ENCODE peak calls at places on chromosomes 2 and 18, in eight cellular contexts. J, K, S, D, I, Y, U and Z are unnamed samples.

GRCh38 chr2:26670931-26671460 is 21.5 kb upstream of the KCNK3 start:
- DNase-seq in J (no peak), I (no peak), D (no peak), Y (no peak), S (no peak), K (no peak), U (no peak), Z (no peak)

GRCh38 chr2:86420913-86421312 is 20.3 kb upstream of the KDM3A start:
- DNase-seq in D (no peak), K (no peak), I (no peak), J (no peak), U (no peak), Y (no peak), S (no peak), Z (no peak)

GRCh38 chr2:233165895-233166661 is 85.4 kb upstream of the ATG16L1 start:
- DNase-seq in J (peak; percentile 94), U (peak; percentile 86), S (no peak), I (no peak), Y (no peak), D (no peak), K (no peak), Z (peak; percentile 90)

GRCh38 chr18:76336241-76336640 is 158.8 kb downstream of the ZNF516 start:
- DNase-seq in J (no peak), I (no peak), K (no peak), D (no peak), U (no peak), Y (no peak), S (no peak), Z (no peak)

GRCh38 chr18:49588171-49588570 is 26.3 kb downstream of the LIPG start:
- DNase-seq in I (no peak), U (no peak), Y (no peak), D (no peak), K (no peak), S (no peak), J (no peak), Z (no peak)

GRCh38 chr2:135755573-135755972 is 13.9 kb downstream of the UBXN4 start:
- DNase-seq in K (no peak), J (no peak), S (no peak), I (no peak), D (no peak), U (no peak), Y (no peak), Z (no peak)

GRCh38 chr2:101823347-101823791 is 125.9 kb downstream of the MAP4K4 start:
- DNase-seq in K (peak; percentile 61), Y (no peak), U (no peak), D (peak; percentile 71), J (peak; percentile 64), S (peak; percentile 78), I (peak; percentile 58), Z (peak; percentile 43)

GRCh38 chr2:27710640-27711430 is 47.1 kb downstream of the SLC4A1AP start:
- DNase-seq in Y (no peak), D (no peak), S (no peak), J (no peak), U (no peak), K (no peak), I (no peak), Z (no peak)

GRCh38 chr2:28639836-28640235 is 111.8 kb upstream of the PPP1CB start:
- DNase-seq in S (no peak), J (no peak), I (no peak), K (no peak), Y (no peak), D (no peak), U (no peak), Z (no peak)

GRCh38 chr2:20506281-20506685 is 59.4 kb downstream of the RHOB start:
- DNase-seq in S (peak; percentile 35), J (no peak), Y (no peak), U (no peak), I (no peak), D (no peak), K (no peak), Z (no peak)

GRCh38 chr2:64837925-64838641 is 151.1 kb upstream of the SLC1A4 start:
- DNase-seq in S (peak; percentile 63), K (no peak), D (no peak), I (no peak), Y (no peak), J (no peak), U (peak; percentile 61), Z (peak; percentile 74)

GRCh38 chr18:58671941-58672565 is 788 bp downstream of the MALT1 start:
- DNase-seq in J (no peak), I (no peak), S (no peak), D (no peak), Y (no peak), U (no peak), K (peak; percentile 20), Z (no peak)

GRCh38 chr2:206212673-206213513 is 53.2 kb downstream of the EEF1B2 start:
- DNase-seq in D (no peak), K (no peak), I (no peak), U (no peak), Y (no peak), S (no peak), J (peak; percentile 78), Z (no peak)

GRCh38 chr18:23306842-23307241 is 146.2 kb upstream of the RIOK3 start:
- DNase-seq in U (no peak), D (no peak), J (no peak), K (no peak), S (no peak), Y (no peak), I (no peak), Z (no peak)

GRCh38 chr2:148645925-148646559 is 1.5 kb downstream of the EPC2 start:
- DNase-seq in I (peak; percentile 10), S (no peak), D (no peak), J (peak; percentile 63), K (peak; percentile 59), Y (no peak), U (no peak), Z (no peak)

GRCh38 chr18:58135170-58135569 is 91.1 kb downstream of the NEDD4L start:
- DNase-seq in J (no peak), U (no peak), I (no peak), Y (peak; percentile 83), S (no peak), K (no peak), D (no peak), Z (no peak)

GRCh38 chr2:64646007-64646880 is 7.5 kb downstream of the SERTAD2 start:
- DNase-seq in D (peak; percentile 85), U (peak; percentile 94), K (peak; percentile 59), Y (no peak), J (peak; percentile 75), I (peak; percentile 83), S (peak; percentile 95), Z (peak; percentile 90)

GRCh38 chr2:37390777-37391176 is 46.3 kb downstream of the QPCT start:
- DNase-seq in S (no peak), Y (no peak), D (no peak), U (no peak), J (no peak), I (no peak), K (no peak), Z (no peak)

GRCh38 chr2:59803586-59803985 is 749.9 kb downstream of the BCL11A start:
- DNase-seq in I (no peak), D (no peak), S (no peak), U (no peak), J (no peak), Y (no peak), K (no peak), Z (no peak)

GRCh38 chr2:99857867-99858444 is 284.4 kb downstream of the AFF3 start:
- DNase-seq in Y (no peak), D (no peak), J (no peak), I (no peak), U (no peak), S (no peak), K (no peak), Z (peak; percentile 31)

GRCh38 chr2:176967911-176968451 is 244.6 kb upstream of the HNRNPA3 start:
- DNase-seq in D (no peak), U (no peak), J (no peak), Y (no peak), K (no peak), I (no peak), S (no peak), Z (no peak)

GRCh38 chr2:49801898-49802297 is 647.6 kb upstream of the FSHR start:
- DNase-seq in U (no peak), K (no peak), Y (no peak), S (no peak), I (no peak), J (no peak), D (no peak), Z (no peak)

GRCh38 chr2:120989556-120989848 is 253.8 kb downstream of the GLI2 start:
- DNase-seq in S (no peak), U (no peak), Y (no peak), I (no peak), K (no peak), J (peak; percentile 38), D (no peak), Z (peak; percentile 40)

GRCh38 chr2:174750923-174751441 is 13.3 kb downstream of the CHRNA1 start:
- DNase-seq in S (no peak), Y (no peak), U (no peak), J (no peak), I (no peak), D (no peak), K (no peak), Z (no peak)

GRCh38 chr2:10267551-10268465 is 34.9 kb upstream of the HPCAL1 start:
- DNase-seq in Y (no peak), J (peak; percentile 41), U (peak; percentile 76), S (peak; percentile 54), D (peak; percentile 37), I (no peak), K (no peak), Z (no peak)

GRCh38 chr2:182499706-182500470 is 73.1 kb upstream of the PDE1A start:
- DNase-seq in Y (no peak), J (no peak), S (no peak), U (no peak), I (no peak), D (no peak), K (no peak), Z (no peak)

GRCh38 chr2:202911203-202911512 is 315 bp downstream of the WDR12 start:
- DNase-seq in I (no peak), K (no peak), J (no peak), Y (no peak), U (no peak), S (no peak), D (no peak), Z (no peak)

GRCh38 chr2:180761224-180761623 is 219.2 kb upstream of the UBE2E3 start:
- DNase-seq in D (no peak), J (no peak), U (no peak), S (no peak), I (no peak), K (no peak), Y (peak; percentile 37), Z (no peak)

GRCh38 chr2:85457877-85458316 is 39.4 kb downstream of the SH2D6 start:
- DNase-seq in I (no peak), S (no peak), K (no peak), U (no peak), Y (no peak), J (no peak), D (no peak), Z (no peak)

GRCh38 chr2:25356088-25356487 is 14.4 kb upstream of the DNMT3A start:
- DNase-seq in J (no peak), Y (no peak), D (no peak), S (no peak), I (no peak), K (no peak), U (no peak), Z (peak; percentile 26)

GRCh38 chr2:176999331-176999730 is 213.3 kb upstream of the HNRNPA3 start:
- DNase-seq in D (no peak), Y (no peak), K (no peak), S (no peak), J (no peak), U (no peak), I (no peak), Z (no peak)

GRCh38 chr18:11146238-11146946 is 3.0 kb downstream of the PIEZO2 start:
- DNase-seq in U (peak; percentile 72), I (no peak), J (no peak), Y (no peak), D (peak; percentile 19), S (no peak), K (no peak), Z (no peak)

GRCh38 chr18:52936931-52937330 is 596.9 kb downstream of the DCC start:
- DNase-seq in K (no peak), D (no peak), Y (no peak), J (no peak), U (no peak), I (no peak), S (no peak), Z (no peak)

GRCh38 chr18:2903006-2903405 is 56.2 kb downstream of the EMILIN2 start:
- DNase-seq in J (no peak), K (no peak), Y (peak; percentile 50), S (peak; percentile 77), D (no peak), U (peak; percentile 81), I (no peak), Z (peak; percentile 83)